ENCODE peak calls at places on chromosomes 3 and 15, in four cellular contexts. One of them, this sample, is unnamed.
A peak's percentile ranks its signal among the peaks of the same experiment; 100 is the strongest.

GRCh38 chr3:159151130-159151529 is 349.3 kb downstream of the MFSD1 start:
- DNase-seq in GM12878: no peak
- DNase-seq in HepG2: no peak
- DNase-seq in H1: no peak
- DNase-seq in this sample: no peak

GRCh38 chr15:100759116-100759515 is 120.5 kb upstream of the ALDH1A3 start:
- DNase-seq in GM12878: no peak
- DNase-seq in HepG2: no peak
- DNase-seq in H1: no peak
- DNase-seq in this sample: no peak

GRCh38 chr3:64773150-64773549 is 85.3 kb upstream of the ADAMTS9 start:
- DNase-seq in GM12878: no peak
- DNase-seq in HepG2: no peak
- DNase-seq in H1: no peak
- DNase-seq in this sample: no peak

GRCh38 chr3:108887137-108887536 is 64.6 kb downstream of the TRAT1 start:
- DNase-seq in GM12878: no peak
- DNase-seq in HepG2: no peak
- DNase-seq in H1: no peak
- DNase-seq in this sample: no peak

GRCh38 chr3:140186421-140186920 is 251.5 kb downstream of the CLSTN2 start:
- DNase-seq in GM12878: no peak
- DNase-seq in HepG2: no peak
- DNase-seq in H1: no peak
- DNase-seq in this sample: no peak

GRCh38 chr3:33233884-33234283 is 15.3 kb upstream of the SUSD5 start:
- DNase-seq in GM12878: no peak
- DNase-seq in HepG2: no peak
- DNase-seq in H1: no peak
- DNase-seq in this sample: no peak

GRCh38 chr15:60223161-60223560 is 174.6 kb downstream of the ANXA2 start:
- DNase-seq in GM12878: no peak
- DNase-seq in HepG2: no peak
- DNase-seq in H1: no peak
- DNase-seq in this sample: no peak

GRCh38 chr3:114608293-114608692 is 314.5 kb downstream of the TIGIT start:
- DNase-seq in GM12878: no peak
- DNase-seq in HepG2: no peak
- DNase-seq in H1: no peak
- DNase-seq in this sample: no peak

GRCh38 chr15:75215107-75216004 is 13.7 kb downstream of the C15orf39 start:
- DNase-seq in GM12878: no peak
- DNase-seq in HepG2: no peak
- DNase-seq in H1: no peak
- DNase-seq in this sample: no peak

GRCh38 chr3:29145370-29145769 is 135.5 kb upstream of the RBMS3 start:
- DNase-seq in GM12878: no peak
- DNase-seq in HepG2: no peak
- DNase-seq in H1: no peak
- DNase-seq in this sample: no peak

GRCh38 chr3:165523801-165524200 is 313.4 kb downstream of the BCHE start:
- DNase-seq in GM12878: no peak
- DNase-seq in HepG2: no peak
- DNase-seq in H1: no peak
- DNase-seq in this sample: no peak

GRCh38 chr15:95872366-95872771 is 458.1 kb upstream of the NR2F2 start:
- DNase-seq in GM12878: no peak
- DNase-seq in HepG2: no peak
- DNase-seq in H1: no peak
- DNase-seq in this sample: no peak

GRCh38 chr15:63971427-63971805 is 74.9 kb downstream of the DAPK2 start:
- DNase-seq in GM12878: no peak
- DNase-seq in HepG2: no peak
- DNase-seq in H1: no peak
- DNase-seq in this sample: no peak

GRCh38 chr3:147361671-147362420 is 44.5 kb downstream of the ZIC4 start:
- DNase-seq in GM12878: no peak
- DNase-seq in HepG2: peak; percentile 23
- DNase-seq in H1: no peak
- DNase-seq in this sample: no peak

GRCh38 chr3:147513785-147514184 is 104.6 kb downstream of the ZIC1 start:
- DNase-seq in GM12878: no peak
- DNase-seq in HepG2: no peak
- DNase-seq in H1: peak; percentile 15
- DNase-seq in this sample: peak; percentile 25

GRCh38 chr3:177679568-177680441 is 482.5 kb upstream of the TBL1XR1 start:
- DNase-seq in GM12878: no peak
- DNase-seq in HepG2: no peak
- DNase-seq in H1: no peak
- DNase-seq in this sample: no peak

GRCh38 chr15:96225642-96226259 is 104.7 kb upstream of the NR2F2 start:
- DNase-seq in GM12878: no peak
- DNase-seq in HepG2: peak; percentile 82
- DNase-seq in H1: no peak
- DNase-seq in this sample: no peak

GRCh38 chr3:160478338-160478737 is 28.8 kb upstream of the TRIM59 start:
- DNase-seq in GM12878: no peak
- DNase-seq in HepG2: no peak
- DNase-seq in H1: no peak
- DNase-seq in this sample: no peak

GRCh38 chr3:126009181-126009580 is 40.2 kb downstream of the ROPN1B start:
- DNase-seq in GM12878: no peak
- DNase-seq in HepG2: no peak
- DNase-seq in H1: no peak
- DNase-seq in this sample: no peak

GRCh38 chr15:71387825-71388224 is 272.6 kb downstream of the THSD4 start:
- DNase-seq in GM12878: no peak
- DNase-seq in HepG2: no peak
- DNase-seq in H1: no peak
- DNase-seq in this sample: no peak

GRCh38 chr15:53226559-53226958 is 436.4 kb upstream of the ONECUT1 start:
- DNase-seq in GM12878: no peak
- DNase-seq in HepG2: no peak
- DNase-seq in H1: no peak
- DNase-seq in this sample: no peak

GRCh38 chr3:79015854-79016253 is 751.9 kb downstream of the ROBO1 start:
- DNase-seq in GM12878: no peak
- DNase-seq in HepG2: no peak
- DNase-seq in H1: no peak
- DNase-seq in this sample: no peak

GRCh38 chr3:4561661-4562060 is 68.5 kb downstream of the ITPR1 start:
- DNase-seq in GM12878: no peak
- DNase-seq in HepG2: peak; percentile 53
- DNase-seq in H1: no peak
- DNase-seq in this sample: no peak

GRCh38 chr3:171863920-171864319 is 20.8 kb downstream of the TMEM212 start:
- DNase-seq in GM12878: no peak
- DNase-seq in HepG2: no peak
- DNase-seq in H1: no peak
- DNase-seq in this sample: no peak

GRCh38 chr3:46936733-46937250 is 39.8 kb downstream of the CCDC12 start:
- DNase-seq in GM12878: no peak
- DNase-seq in HepG2: no peak
- DNase-seq in H1: no peak
- DNase-seq in this sample: no peak

GRCh38 chr3:20043398-20043797 is 3.2 kb downstream of the KAT2B start:
- DNase-seq in GM12878: no peak
- DNase-seq in HepG2: no peak
- DNase-seq in H1: no peak
- DNase-seq in this sample: no peak

GRCh38 chr3:182364723-182365650 is 428.3 kb upstream of the ATP11B start:
- DNase-seq in GM12878: no peak
- DNase-seq in HepG2: no peak
- DNase-seq in H1: no peak
- DNase-seq in this sample: no peak

DNA sequence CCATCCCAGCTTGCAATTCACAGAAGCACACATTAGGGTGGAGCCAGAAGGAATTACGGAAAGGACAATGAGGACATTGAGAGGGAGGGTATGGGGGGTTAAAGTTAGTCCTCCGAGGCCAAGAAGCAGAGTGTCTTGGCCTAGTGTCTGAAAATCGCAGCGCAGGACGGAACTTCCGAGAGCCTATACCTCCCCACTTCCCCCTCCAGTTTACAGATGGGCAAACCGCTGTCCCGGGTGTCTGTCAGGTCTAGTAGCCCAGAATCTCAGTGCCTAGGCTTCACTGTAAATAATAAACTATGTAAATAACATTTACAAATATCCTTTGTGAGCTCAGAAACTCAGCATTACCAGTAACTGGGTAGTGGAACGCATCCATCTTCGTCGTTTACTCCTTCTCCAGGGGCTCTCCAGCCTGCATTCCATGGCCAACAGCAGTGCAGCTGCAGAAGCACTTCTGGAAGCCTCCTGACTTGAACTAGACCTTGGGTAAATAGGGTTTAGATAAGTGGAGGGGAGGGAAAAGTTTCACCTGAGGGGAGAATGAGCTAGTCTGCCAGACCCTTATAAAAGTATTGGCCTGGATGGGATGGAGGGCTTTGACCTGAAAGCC is 962 bp downstream of the ADPRH start:
- DNase-seq in GM12878: no peak
- DNase-seq in HepG2: no peak
- DNase-seq in H1: no peak
- DNase-seq in this sample: no peak
- TF ChIP-seq SUZ12 in GM12878: no peak
- TF ChIP-seq SUZ12 in HepG2: no peak
- TF ChIP-seq SUZ12 in H1: no peak
- TF ChIP-seq SUZ12 in this sample: no peak

GRCh38 chr3:85560088-85560790 is 601.5 kb downstream of the CADM2 start:
- DNase-seq in GM12878: no peak
- DNase-seq in HepG2: peak; percentile 26
- DNase-seq in H1: no peak
- DNase-seq in this sample: no peak
- H3K9me3 ChIP-seq in GM12878: no peaks in the 10 kb centered on the region
- H3K9me3 ChIP-seq in HepG2: no peaks in the 10 kb centered on the region
- H3K9me3 ChIP-seq in H1: no peaks in the 10 kb centered on the region
- H3K9me3 ChIP-seq in this sample: no peaks in the 10 kb centered on the region

DNA sequence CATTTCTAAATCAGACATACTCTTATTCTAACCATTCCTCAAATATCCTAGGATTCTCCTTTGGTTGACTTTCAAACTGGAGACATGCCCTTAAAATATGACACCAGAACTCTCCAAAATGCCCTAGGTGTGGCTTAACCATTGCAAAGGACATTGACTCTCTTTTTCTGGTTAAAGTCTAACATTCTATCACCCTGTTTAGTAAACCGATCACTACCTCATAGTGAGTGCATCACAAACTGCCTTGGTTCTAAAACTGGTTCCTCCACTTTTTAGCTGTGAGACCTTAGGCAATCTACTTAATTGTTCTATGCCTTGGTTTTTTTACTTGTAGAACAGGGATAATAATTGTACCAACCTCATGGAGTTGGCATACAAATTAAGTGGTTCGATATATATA is 224.3 kb downstream of the CDIN1 start:
- DNase-seq in GM12878: no peak
- DNase-seq in HepG2: no peak
- DNase-seq in H1: no peak
- DNase-seq in this sample: no peak
- H3K4me1 ChIP-seq in GM12878: no peaks in the 10 kb centered on the region
- H3K4me1 ChIP-seq in HepG2: no peaks in the 10 kb centered on the region
- H3K4me1 ChIP-seq in H1: peaks cover 3% of the 10 kb centered on the region
- H3K4me1 ChIP-seq in this sample: no peaks in the 10 kb centered on the region

GRCh38 chr15:65926899-65927298 is 57.6 kb downstream of the RAB11A start:
- DNase-seq in GM12878: no peak
- DNase-seq in HepG2: no peak
- DNase-seq in H1: no peak
- DNase-seq in this sample: no peak

GRCh38 chr15:65924004-65924403 is 54.7 kb downstream of the RAB11A start:
- DNase-seq in GM12878: no peak
- DNase-seq in HepG2: no peak
- DNase-seq in H1: no peak
- DNase-seq in this sample: no peak

GRCh38 chr15:65926459-65926858 is 57.2 kb downstream of the RAB11A start:
- DNase-seq in GM12878: no peak
- DNase-seq in HepG2: no peak
- DNase-seq in H1: no peak
- DNase-seq in this sample: no peak

GRCh38 chr15:65923264-65923663 is 54.0 kb downstream of the RAB11A start:
- DNase-seq in GM12878: no peak
- DNase-seq in HepG2: no peak
- DNase-seq in H1: no peak
- DNase-seq in this sample: no peak

DNA sequence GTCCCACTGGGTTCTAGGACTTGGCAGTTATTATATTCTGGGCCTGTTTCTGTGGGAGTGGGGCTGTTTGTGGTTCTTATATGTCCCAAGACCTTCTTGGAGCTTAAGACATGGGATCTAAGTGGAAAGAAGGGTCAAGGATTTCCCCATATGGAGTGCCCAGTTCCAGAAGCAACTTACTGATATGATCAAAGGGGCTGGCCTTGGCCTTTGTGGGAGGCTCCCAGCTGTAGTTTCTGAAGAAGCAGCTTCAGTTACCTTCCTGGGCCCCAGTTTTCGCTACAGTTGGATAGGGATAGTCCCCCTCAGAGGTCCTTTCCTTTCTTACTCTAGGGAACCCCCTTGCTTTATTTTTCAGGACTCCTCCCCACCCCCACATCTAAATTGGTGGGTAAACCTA is 56.0 kb downstream of the RAB11A start:
- DNase-seq in GM12878: no peak
- DNase-seq in HepG2: no peak
- DNase-seq in H1: no peak
- DNase-seq in this sample: no peak
- TF ChIP-seq SUZ12 in GM12878: no peak
- TF ChIP-seq SUZ12 in HepG2: no peak
- TF ChIP-seq SUZ12 in H1: no peak
- TF ChIP-seq SUZ12 in this sample: no peak

DNA sequence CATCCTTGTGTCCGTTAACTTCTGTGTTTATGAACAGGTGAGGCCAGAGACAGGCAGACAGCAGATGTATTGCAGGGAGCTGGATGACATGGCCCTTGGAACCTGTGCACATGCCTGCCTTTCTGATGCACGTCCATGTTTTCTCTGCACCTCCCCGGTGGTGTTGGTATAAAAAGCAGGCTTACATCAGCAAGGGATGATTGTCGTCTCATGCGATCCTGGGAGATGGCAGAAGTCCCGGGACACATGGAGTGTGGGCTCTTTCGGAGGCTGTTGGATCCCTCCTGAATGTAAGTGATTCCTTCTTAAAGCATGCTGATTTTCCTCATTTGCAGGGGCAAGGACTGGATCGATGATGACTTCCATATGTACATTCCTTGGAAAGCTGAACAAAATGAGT is 134.8 kb downstream of the SNRPN start:
- DNase-seq in GM12878: no peak
- DNase-seq in HepG2: no peak
- DNase-seq in H1: no peak
- DNase-seq in this sample: no peak
- H3K9me3 ChIP-seq in GM12878: peaks cover 8% of the 10 kb centered on the region
- H3K9me3 ChIP-seq in HepG2: peaks cover 86% of the 10 kb centered on the region
- H3K9me3 ChIP-seq in H1: peaks cover 50% of the 10 kb centered on the region
- H3K9me3 ChIP-seq in this sample: peaks cover 3% of the 10 kb centered on the region

DNA sequence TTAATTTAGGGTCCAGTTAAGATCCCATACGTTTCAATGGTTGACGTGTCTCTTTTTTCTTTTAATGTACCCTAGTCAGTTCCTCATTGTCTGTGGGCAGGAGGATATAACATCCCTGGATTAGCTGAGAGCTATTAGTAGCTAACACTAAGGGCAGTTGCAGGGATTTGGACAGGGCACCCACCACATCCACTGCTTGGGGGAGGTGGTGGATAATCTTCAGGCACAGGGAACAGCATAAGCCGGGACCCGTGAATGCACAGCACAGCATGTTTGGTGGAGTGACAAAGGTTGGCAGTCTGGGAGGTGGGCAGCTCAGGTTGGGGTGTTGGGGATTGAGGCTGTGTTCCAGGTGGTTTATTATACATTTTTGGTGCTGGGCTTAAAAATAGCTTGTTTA is 23.7 kb downstream of the PLCL2 start:
- DNase-seq in GM12878: no peak
- DNase-seq in HepG2: no peak
- DNase-seq in H1: no peak
- DNase-seq in this sample: no peak
- H3K4me1 ChIP-seq in GM12878: peaks cover 57% of the 10 kb centered on the region
- H3K4me1 ChIP-seq in HepG2: no peaks in the 10 kb centered on the region
- H3K4me1 ChIP-seq in H1: peaks cover 17% of the 10 kb centered on the region
- H3K4me1 ChIP-seq in this sample: no peaks in the 10 kb centered on the region

This sample was measured in NT2/D1.